ENCODE peak calls at places on chromosomes 5 and 9, in four cellular contexts. One of them, this sample, is unnamed.

GRCh38 chr9:76912631-76913275 is 6.8 kb upstream of the PRUNE2 start:
- DNase-seq in K562: peak
- DNase-seq in HL-60: peak
- DNase-seq in GM12878: no peak
- DNase-seq in this sample: no peak

GRCh38 chr9:85994191-85994590 is 53.2 kb downstream of the NAA35 start:
- DNase-seq in K562: no peak
- DNase-seq in GM12878: no peak
- DNase-seq in HL-60: no peak
- DNase-seq in this sample: no peak

GRCh38 chr9:100428871-100429654 is 2.1 kb downstream of the MSANTD3 start:
- DNase-seq in K562: no peak
- DNase-seq in GM12878: no peak
- DNase-seq in HL-60: no peak
- DNase-seq in this sample: no peak

GRCh38 chr5:115394531-115394930 is 98.1 kb upstream of the CCDC112 start:
- DNase-seq in GM12878: no peak
- DNase-seq in HL-60: no peak
- DNase-seq in K562: no peak
- DNase-seq in this sample: no peak

GRCh38 chr5:138506370-138507113 is 36.5 kb downstream of the ETF1 start:
- DNase-seq in GM12878: no peak
- DNase-seq in HL-60: no peak
- DNase-seq in K562: no peak
- DNase-seq in this sample: no peak

GRCh38 chr5:181259974-181260719 is 796 bp downstream of the TRIM52 start:
- DNase-seq in GM12878: no peak
- DNase-seq in K562: no peak
- DNase-seq in HL-60: no peak
- DNase-seq in this sample: no peak

GRCh38 chr9:96555567-96556386 is 63.9 kb downstream of the CDC14B start:
- DNase-seq in K562: no peak
- DNase-seq in GM12878: no peak
- DNase-seq in HL-60: no peak
- DNase-seq in this sample: no peak

GRCh38 chr9:37104183-37104889 is 16.0 kb upstream of the ZCCHC7 start:
- DNase-seq in HL-60: no peak
- DNase-seq in GM12878: no peak
- DNase-seq in K562: peak
- DNase-seq in this sample: no peak

GRCh38 chr9:133383438-133383837 is 7.3 kb downstream of the STKLD1 start:
- DNase-seq in GM12878: no peak
- DNase-seq in HL-60: no peak
- DNase-seq in K562: no peak
- DNase-seq in this sample: no peak

GRCh38 chr9:110351009-110351467 is 13.4 kb upstream of the TXNDC8 start:
- DNase-seq in HL-60: no peak
- DNase-seq in K562: no peak
- DNase-seq in GM12878: no peak
- DNase-seq in this sample: no peak

GRCh38 chr5:150020249-150020648 is 19.7 kb downstream of the HMGXB3 start:
- DNase-seq in GM12878: no peak
- DNase-seq in HL-60: no peak
- DNase-seq in K562: no peak
- DNase-seq in this sample: no peak

GRCh38 chr5:172361566-172362238 is 78.1 kb upstream of the UBTD2 start:
- DNase-seq in GM12878: peak
- DNase-seq in HL-60: peak
- DNase-seq in K562: no peak
- DNase-seq in this sample: no peak

GRCh38 chr5:161751265-161751664 is 65.7 kb downstream of the GABRA6 start:
- DNase-seq in GM12878: no peak
- DNase-seq in HL-60: no peak
- DNase-seq in K562: no peak
- DNase-seq in this sample: no peak

GRCh38 chr5:158722940-158723339 is 376.8 kb downstream of the EBF1 start:
- DNase-seq in GM12878: no peak
- DNase-seq in HL-60: no peak
- DNase-seq in K562: no peak
- DNase-seq in this sample: no peak

GRCh38 chr9:79581388-79581787 is 9.6 kb downstream of the TLE4 start:
- DNase-seq in GM12878: no peak
- DNase-seq in HL-60: no peak
- DNase-seq in K562: no peak
- DNase-seq in this sample: no peak

GRCh38 chr9:70923941-70924340 is 197.5 kb downstream of the TRPM3 start:
- DNase-seq in GM12878: no peak
- DNase-seq in HL-60: no peak
- DNase-seq in K562: no peak
- DNase-seq in this sample: no peak

GRCh38 chr9:72478993-72479392 is 42.4 kb upstream of the TMC1 start:
- DNase-seq in HL-60: no peak
- DNase-seq in K562: no peak
- DNase-seq in GM12878: no peak
- DNase-seq in this sample: no peak

GRCh38 chr5:100771181-100771580 is 131.9 kb downstream of the ST8SIA4 start:
- DNase-seq in K562: no peak
- DNase-seq in GM12878: no peak
- DNase-seq in HL-60: no peak
- DNase-seq in this sample: no peak

GRCh38 chr9:14799030-14799429 is 76.5 kb upstream of the CER1 start:
- DNase-seq in GM12878: no peak
- DNase-seq in HL-60: no peak
- DNase-seq in K562: no peak
- DNase-seq in this sample: no peak

GRCh38 chr5:168770036-168770498 is 190.9 kb upstream of the PANK3 start:
- DNase-seq in K562: no peak
- DNase-seq in HL-60: no peak
- DNase-seq in GM12878: no peak
- DNase-seq in this sample: no peak

GRCh38 chr5:59789894-59790293 is 103.6 kb downstream of the PDE4D start:
- DNase-seq in GM12878: no peak
- DNase-seq in HL-60: no peak
- DNase-seq in K562: no peak
- DNase-seq in this sample: no peak

GRCh38 chr5:59783264-59783663 is 110.3 kb downstream of the PDE4D start:
- DNase-seq in GM12878: no peak
- DNase-seq in HL-60: no peak
- DNase-seq in K562: no peak
- DNase-seq in this sample: no peak

GRCh38 chr5:59789197-59789596 is 104.3 kb downstream of the PDE4D start:
- DNase-seq in HL-60: no peak
- DNase-seq in K562: no peak
- DNase-seq in GM12878: no peak
- DNase-seq in this sample: no peak

GRCh38 chr5:59785701-59786100 is 107.8 kb downstream of the PDE4D start:
- DNase-seq in GM12878: no peak
- DNase-seq in HL-60: no peak
- DNase-seq in K562: no peak
- DNase-seq in this sample: no peak

GRCh38 chr5:59786271-59786805 is 107.2 kb downstream of the PDE4D start:
- DNase-seq in GM12878: no peak
- DNase-seq in HL-60: no peak
- DNase-seq in K562: no peak
- DNase-seq in this sample: no peak
- TF ChIP-seq POLR2AphosphoS5 in GM12878: no peak
- TF ChIP-seq POLR2AphosphoS5 in HL-60: no peak
- TF ChIP-seq POLR2AphosphoS5 in K562: no peak
- TF ChIP-seq POLR2AphosphoS5 in this sample: no peak

GRCh38 chr9:128092199-128092977 is 24.4 kb downstream of the SLC25A25 start:
- DNase-seq in GM12878: no peak
- DNase-seq in HL-60: no peak
- DNase-seq in K562: no peak
- DNase-seq in this sample: no peak

GRCh38 chr9:128093016-128093415 is 25.0 kb downstream of the SLC25A25 start:
- DNase-seq in HL-60: no peak
- DNase-seq in K562: no peak
- DNase-seq in GM12878: no peak
- DNase-seq in this sample: no peak

GRCh38 chr9:128091144-128091543 is 23.1 kb downstream of the SLC25A25 start:
- DNase-seq in GM12878: no peak
- DNase-seq in HL-60: no peak
- DNase-seq in K562: peak
- DNase-seq in this sample: no peak

GRCh38 chr9:128094166-128094949 is 26.3 kb downstream of the SLC25A25 start:
- DNase-seq in GM12878: no peak
- DNase-seq in K562: peak
- DNase-seq in HL-60: peak
- DNase-seq in this sample: peak

GRCh38 chr9:128091571-128091970 is 23.5 kb downstream of the SLC25A25 start:
- DNase-seq in GM12878: no peak
- DNase-seq in HL-60: no peak
- DNase-seq in K562: no peak
- DNase-seq in this sample: no peak
- TF ChIP-seq SPI1 in GM12878: no peak
- TF ChIP-seq SPI1 in HL-60: no peak
- TF ChIP-seq SPI1 in K562: no peak
- TF ChIP-seq SPI1 in this sample: no peak

GRCh38 chr5:173668910-173669309 is 52.5 kb upstream of the BOD1 start:
- DNase-seq in GM12878: no peak
- DNase-seq in HL-60: no peak
- DNase-seq in K562: no peak
- DNase-seq in this sample: no peak

GRCh38 chr5:173670791-173671120 is 54.3 kb upstream of the BOD1 start:
- DNase-seq in GM12878: no peak
- DNase-seq in HL-60: no peak
- DNase-seq in K562: no peak
- DNase-seq in this sample: no peak

GRCh38 chr5:173671121-173671949 is 54.9 kb upstream of the BOD1 start:
- DNase-seq in GM12878: no peak
- DNase-seq in K562: no peak
- DNase-seq in HL-60: peak
- DNase-seq in this sample: no peak

GRCh38 chr5:173669483-173669882 is 53.0 kb upstream of the BOD1 start:
- DNase-seq in HL-60: no peak
- DNase-seq in GM12878: no peak
- DNase-seq in K562: no peak
- DNase-seq in this sample: no peak

DNA sequence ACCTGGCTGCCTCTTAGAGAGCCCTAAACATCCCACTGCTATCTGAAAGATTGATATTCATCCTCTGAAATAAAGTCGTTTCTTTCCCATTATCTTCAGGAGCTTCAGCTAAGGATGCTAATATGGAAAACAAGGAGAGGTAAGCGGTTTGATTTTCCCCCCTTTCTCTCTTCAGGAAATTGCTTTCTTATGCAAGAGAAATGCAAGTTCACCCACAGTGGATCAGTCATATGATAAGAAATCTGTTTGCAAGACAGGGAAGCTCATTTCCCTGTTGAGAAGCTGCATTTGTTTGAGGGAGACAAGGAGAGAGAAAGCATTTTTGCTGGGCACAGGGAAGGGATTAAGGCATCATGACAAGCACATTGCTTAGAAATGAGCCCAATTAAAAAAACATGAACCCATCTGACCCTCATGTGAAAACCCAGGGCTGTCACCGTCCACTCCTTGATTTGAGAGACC is 53.7 kb upstream of the BOD1 start:
- DNase-seq in GM12878: no peak
- DNase-seq in HL-60: no peak
- DNase-seq in K562: no peak
- DNase-seq in this sample: no peak
- TF ChIP-seq POLR2AphosphoS5 in GM12878: no peak
- TF ChIP-seq POLR2AphosphoS5 in HL-60: no peak
- TF ChIP-seq POLR2AphosphoS5 in K562: no peak
- TF ChIP-seq POLR2AphosphoS5 in this sample: no peak

DNA sequence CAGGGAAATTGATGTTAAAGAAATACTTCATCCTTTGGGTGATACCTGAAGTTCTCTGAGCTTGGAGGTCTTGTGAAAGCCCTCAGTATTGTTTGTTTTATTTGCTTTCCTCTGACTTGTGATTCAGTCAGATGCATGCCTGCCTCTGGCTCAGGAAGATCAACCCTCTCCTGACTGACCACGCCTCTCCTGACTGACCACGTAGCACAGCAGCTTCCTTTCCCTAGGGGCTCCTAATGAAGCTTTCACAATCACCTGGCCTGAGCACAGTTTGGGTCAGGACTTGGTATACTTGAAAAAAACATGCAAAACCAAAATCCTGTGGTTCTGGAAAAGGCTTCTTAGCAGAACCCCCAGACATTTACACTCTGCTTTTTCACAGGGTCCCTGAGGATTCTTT is 3.8 kb downstream of the TGFBI start:
- DNase-seq in K562: no peak
- DNase-seq in GM12878: no peak
- DNase-seq in HL-60: no peak
- DNase-seq in this sample: no peak
- TF ChIP-seq SPI1 in K562: no peak
- TF ChIP-seq SPI1 in GM12878: no peak
- TF ChIP-seq SPI1 in HL-60: no peak
- TF ChIP-seq SPI1 in this sample: no peak

GRCh38 chr5:107359033-107359915 is 311.5 kb downstream of the EFNA5 start:
- DNase-seq in HL-60: no peak
- DNase-seq in K562: no peak
- DNase-seq in GM12878: no peak
- DNase-seq in this sample: no peak
- TF ChIP-seq POLR2AphosphoS5 in HL-60: no peak
- TF ChIP-seq POLR2AphosphoS5 in K562: no peak
- TF ChIP-seq POLR2AphosphoS5 in GM12878: no peak
- TF ChIP-seq POLR2AphosphoS5 in this sample: no peak